ENCODE peak calls at places on chromosomes 2 and 18, in four cellular contexts. Q is pulmonary artery endothelial cell, H is astrocyte of the spinal cord, N is NCI-H524. M is an unnamed sample.

GRCh38 chr2:240786871-240787311 is 33.1 kb downstream of the KIF1A start:
- DNase-seq in H (no peak), N (no peak), Q (no peak), M (no peak)

GRCh38 chr2:180644709-180645108 is 335.7 kb upstream of the UBE2E3 start:
- DNase-seq in N (no peak), Q (no peak), H (peak), M (no peak)

GRCh38 chr2:217729426-217730058 is 273.3 kb downstream of the TNS1 start:
- DNase-seq in H (no peak), Q (no peak), N (no peak), M (no peak)

GRCh38 chr2:30777662-30778505 is 29.4 kb downstream of the CAPN13 start:
- DNase-seq in H (no peak), Q (no peak), N (no peak), M (no peak)

GRCh38 chr2:119821266-119821665 is 61.5 kb downstream of the PTPN4 start:
- DNase-seq in N (no peak), H (no peak), Q (no peak), M (no peak)

GRCh38 chr2:165208094-165208493 is 4.2 kb upstream of the SCN3A start:
- DNase-seq in Q (no peak), N (peak), H (no peak), M (no peak)

GRCh38 chr18:73563345-73563744 is 584.3 kb downstream of the FBXO15 start:
- DNase-seq in Q (no peak), N (no peak), H (peak), M (no peak)

GRCh38 chr2:178237488-178238143 is 43.3 kb downstream of the OSBPL6 start:
- DNase-seq in N (no peak), Q (no peak), H (no peak), M (no peak)

GRCh38 chr18:3879114-3879835 is 429.3 kb downstream of the TGIF1 start:
- DNase-seq in H (no peak), N (no peak), Q (no peak), M (no peak)

GRCh38 chr2:12177052-12177994 is 430.9 kb downstream of the LPIN1 start:
- DNase-seq in Q (no peak), N (no peak), H (peak), M (peak)

GRCh38 chr18:47632970-47633635 is 297.4 kb downstream of the SMAD2 start:
- DNase-seq in Q (no peak), N (peak), H (no peak), M (no peak)

GRCh38 chr2:128324008-128324896 is 5.6 kb upstream of the HS6ST1 start:
- DNase-seq in H (no peak), Q (no peak), N (no peak), M (no peak)

GRCh38 chr18:56286775-56287174 is 351.6 kb downstream of the TXNL1 start:
- DNase-seq in H (peak), Q (no peak), N (no peak), M (no peak)

GRCh38 chr2:58107803-58108710 is 61.5 kb downstream of the VRK2 start:
- DNase-seq in Q (no peak), H (peak), N (no peak), M (no peak)

GRCh38 chr18:25350561-25351201 is 1.3 kb downstream of the ZNF521 start:
- DNase-seq in Q (no peak), N (peak), H (peak), M (peak)

GRCh38 chr2:161570424-161571050 is 53.7 kb upstream of the SLC4A10 start:
- DNase-seq in N (no peak), H (no peak), Q (no peak), M (no peak)

GRCh38 chr2:232776435-232776834 is at the start of gene KCNJ13:
- DNase-seq in Q (no peak), H (peak), N (no peak), M (no peak)

GRCh38 chr2:36663851-36664715 is 32.4 kb upstream of the VIT start:
- DNase-seq in H (peak), Q (peak), N (peak), M (no peak)